ENCODE peak calls at places on chromosomes 5 and 9, in five cellular contexts. D is H9, R is ovary, O is GM12865, M is HCT116. K is an unnamed sample.

GRCh38 chr5:169006878-169007790 is 293.8 kb downstream of the SLIT3 start:
- DNase-seq in R (no peak), D (no peak), M (peak), O (no peak), K (no peak)

GRCh38 chr9:131618071-131618479 is 72.8 kb downstream of the PRRT1B start:
- DNase-seq in O (no peak), R (no peak), D (no peak), M (no peak), K (no peak)

GRCh38 chr9:123111977-123112869 is 78.8 kb downstream of the GPR21 start:
- DNase-seq in O (peak), M (no peak), D (peak), R (no peak), K (no peak)

GRCh38 chr9:16236326-16236725 is 634.1 kb downstream of the BNC2 start:
- DNase-seq in R (no peak), D (no peak), O (no peak), M (no peak), K (no peak)

GRCh38 chr9:124180557-124180956 is 77.2 kb upstream of the NEK6 start:
- DNase-seq in O (no peak), M (no peak), R (no peak), D (no peak), K (no peak)

GRCh38 chr5:176741566-176742211 is 68.7 kb upstream of the UNC5A start:
- DNase-seq in M (no peak), R (no peak), D (peak), O (peak), K (peak)

GRCh38 chr9:74804018-74804385 is 83.7 kb downstream of the TRPM6 start:
- DNase-seq in O (no peak), R (no peak), D (no peak), M (peak), K (no peak)

GRCh38 chr9:92790542-92791527 is 26.2 kb upstream of the BICD2 start:
- DNase-seq in D (peak), O (peak), M (peak), R (peak), K (peak)

GRCh38 chr9:87395804-87396458 is 101.7 kb upstream of the DAPK1 start:
- DNase-seq in D (no peak), O (no peak), M (no peak), R (no peak), K (no peak)

GRCh38 chr9:108687360-108687981 is 168.3 kb downstream of the ACTL7B start:
- DNase-seq in R (no peak), M (no peak), D (no peak), O (peak), K (no peak)

GRCh38 chr5:32951878-32952277 is 240.8 kb downstream of the NPR3 start:
- DNase-seq in D (peak), M (no peak), R (no peak), O (no peak), K (no peak)

GRCh38 chr5:42390115-42390514 is 33.1 kb upstream of the GHR start:
- DNase-seq in D (no peak), O (no peak), R (no peak), M (no peak), K (no peak)

GRCh38 chr9:20353931-20354652 is 268.2 kb downstream of the MLLT3 start:
- DNase-seq in D (no peak), O (peak), R (no peak), M (no peak), K (no peak)

GRCh38 chr5:98769256-98770157 is 4.0 kb upstream of the RGMB start:
- DNase-seq in M (no peak), D (peak), O (peak), R (peak), K (peak)

GRCh38 chr5:158380661-158381060 is 521.7 kb upstream of the CLINT1 start:
- DNase-seq in R (no peak), M (no peak), O (no peak), D (no peak), K (no peak)

GRCh38 chr9:107809859-107810492 is 320.4 kb upstream of the KLF4 start:
- DNase-seq in D (no peak), M (no peak), O (no peak), R (no peak), K (no peak)

GRCh38 chr9:85430659-85431370 is 310.9 kb downstream of the AGTPBP1 start:
- DNase-seq in M (no peak), D (no peak), R (no peak), O (no peak), K (no peak)

GRCh38 chr5:177588413-177588909 is 3.5 kb upstream of the TMED9 start:
- DNase-seq in D (no peak), O (no peak), R (no peak), M (no peak), K (no peak)

DNA sequence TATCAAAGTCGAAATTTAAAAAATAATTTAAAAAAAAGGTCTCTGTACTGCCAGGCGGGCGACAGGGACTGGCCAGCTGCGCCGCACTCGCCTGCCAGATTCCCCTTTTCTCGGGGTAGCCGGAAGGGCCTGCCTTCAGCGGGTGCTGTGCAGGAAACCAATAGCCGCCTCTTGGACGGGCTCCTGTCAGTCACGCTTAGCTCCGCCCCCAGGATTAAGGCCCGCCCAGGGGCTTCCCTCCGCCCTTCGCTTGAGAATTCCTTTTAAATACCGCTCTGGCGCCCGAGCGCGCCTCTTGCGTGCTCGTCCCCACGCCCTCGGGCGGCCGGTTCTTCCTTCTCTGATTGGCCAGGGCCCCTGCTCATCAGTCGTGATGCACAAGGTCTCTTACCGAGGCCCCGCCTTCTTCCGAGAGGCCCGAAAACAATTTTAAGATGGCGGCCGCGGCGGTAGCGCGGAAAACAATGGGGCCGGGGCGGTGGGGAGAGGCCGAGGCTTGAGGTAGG is at the start of gene MAML1:
- DNase-seq in R (peak), D (peak), M (peak), O (peak), K (peak)
- TF ChIP-seq CTCF in R (no peak), D (no peak), M (no peak), O (no peak), K (no peak)

GRCh38 chr9:82911997-82912396 is 150.9 kb downstream of the RASEF start:
- DNase-seq in O (no peak), M (no peak), D (no peak), R (no peak), K (no peak)

GRCh38 chr9:82912639-82913038 is 150.3 kb downstream of the RASEF start:
- DNase-seq in D (no peak), O (no peak), R (no peak), M (no peak), K (no peak)
- TF ChIP-seq CTCF in D (peak), O (no peak), R (no peak), M (no peak), K (no peak)

GRCh38 chr5:150258126-150258525 is 31.4 kb downstream of the CAMK2A start:
- DNase-seq in D (no peak), M (no peak), O (peak), R (no peak), K (no peak)

GRCh38 chr5:150257424-150257823 is 32.1 kb downstream of the CAMK2A start:
- DNase-seq in M (no peak), R (no peak), D (no peak), O (no peak), K (no peak)

GRCh38 chr5:150255659-150256415 is 33.7 kb downstream of the CAMK2A start:
- DNase-seq in M (no peak), D (no peak), O (no peak), R (no peak), K (no peak)

GRCh38 chr5:150254363-150255154 is 35.0 kb downstream of the CAMK2A start:
- DNase-seq in D (no peak), R (no peak), O (no peak), M (no peak), K (no peak)

GRCh38 chr5:150256416-150257064 is 33.0 kb downstream of the CAMK2A start:
- DNase-seq in O (no peak), D (peak), M (no peak), R (no peak), K (no peak)
- TF ChIP-seq CTCF in O (no peak), D (peak), M (peak), R (no peak), K (no peak)

DNA sequence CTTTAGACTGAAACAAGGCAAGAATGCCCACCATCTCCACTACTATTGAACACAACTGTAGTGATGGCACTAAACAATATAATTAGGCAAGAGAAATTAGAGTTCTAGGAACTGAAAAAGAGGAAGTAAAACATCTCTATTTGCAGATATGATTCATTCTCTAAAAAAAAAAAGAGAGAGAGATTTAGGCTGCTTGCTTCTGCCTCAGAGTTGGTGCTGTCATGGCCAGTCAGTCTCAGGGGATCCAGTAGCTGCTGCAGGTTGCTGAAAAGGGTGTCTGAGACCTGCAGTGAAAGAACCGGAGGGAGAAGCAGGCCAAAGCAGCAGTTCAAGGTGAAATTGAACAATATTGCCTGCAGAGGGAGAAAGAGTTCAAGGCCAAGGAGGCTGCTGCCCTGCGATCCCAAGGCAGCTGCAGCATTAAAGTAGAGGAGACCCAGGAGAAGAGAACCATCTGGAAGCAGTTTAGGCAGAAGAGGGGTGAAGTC is 72.5 kb downstream of the AP3B1 start:
- DNase-seq in M (no peak), D (peak), O (peak), R (no peak), K (peak)
- TF ChIP-seq CTCF in M (peak), D (peak), O (peak), R (no peak), K (peak)

GRCh38 chr5:146048994-146049703 is 56.2 kb downstream of the PLAC8L1 start:
- DNase-seq in D (peak), M (peak), R (no peak), O (peak), K (peak)
- TF ChIP-seq CTCF in D (peak), M (peak), R (no peak), O (peak), K (peak)

DNA sequence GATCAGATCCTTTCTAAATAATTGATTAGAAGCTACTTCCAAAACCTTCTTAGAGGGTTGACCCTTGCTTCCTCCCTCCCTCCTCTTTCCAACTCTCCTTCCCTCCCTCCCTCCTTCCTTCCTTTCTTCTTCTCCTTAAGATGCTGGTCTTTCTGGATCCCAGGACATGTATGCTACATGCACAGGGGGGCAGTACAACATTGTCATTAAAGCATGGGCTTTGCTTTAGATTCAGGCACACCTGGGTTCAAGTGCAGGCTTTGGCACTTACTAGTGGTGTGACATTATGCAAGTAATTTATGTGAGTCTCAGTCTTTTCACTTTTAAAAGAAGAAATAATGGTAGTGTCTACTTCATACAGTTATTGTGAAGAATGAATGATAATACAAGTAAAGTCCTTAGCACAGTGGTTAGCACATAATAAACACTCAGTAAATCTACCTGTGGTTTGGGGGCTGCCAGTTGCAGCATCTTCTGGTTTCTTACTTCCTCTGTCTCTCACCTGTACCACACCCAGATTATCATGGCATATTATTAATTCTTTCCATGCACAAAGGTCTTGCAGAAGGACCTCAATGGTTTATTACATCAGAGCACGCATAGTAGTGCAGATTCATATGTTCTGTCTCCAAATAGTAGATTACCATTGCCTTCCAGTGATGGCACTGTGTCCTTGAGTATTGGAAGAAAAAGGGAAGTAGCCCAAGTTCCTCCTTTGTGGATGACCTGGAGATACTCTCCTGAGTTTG is 154.1 kb downstream of the ARHGAP26 start:
- DNase-seq in M (no peak), R (no peak), D (no peak), O (peak), K (peak)
- TF ChIP-seq CTCF in M (peak), R (no peak), D (peak), O (peak), K (peak)

K was measured in GM10248.